ENCODE peak calls at places on chromosome 7, in nine cellular contexts. S is osteocyte; W is H1; F is dorsolateral prefrontal cortex; G is AG09309; M is OCI-LY7; H is neural progenitor cell; N is mesothelial cell of epicardium; B is activated CD8-positive, alpha-beta T cell treated with anti-CD3 and anti-CD28 coated beads for 36 hours. C is an unnamed sample.

GRCh38 chr7:4830176-4830575 is 31.7 kb downstream of the PAPOLB start:
- DNase-seq in S (no peak), W (peak), F (peak), G (no peak), M (peak), H (peak), N (peak), B (peak), C (peak)

GRCh38 chr7:155869784-155870076 is 57.5 kb upstream of the SHH start:
- DNase-seq in S (peak), W (no peak), F (no peak), G (no peak), M (no peak), H (no peak), N (no peak), B (no peak), C (no peak)

GRCh38 chr7:98283887-98284222 is 2.4 kb downstream of the BRI3 start:
- DNase-seq in S (no peak), W (no peak), F (no peak), G (no peak), M (no peak), H (no peak), N (no peak), B (no peak), C (no peak)

GRCh38 chr7:13988765-13989137 is 715 bp downstream of the ETV1 start:
- DNase-seq in S (no peak), W (no peak), F (no peak), G (no peak), M (no peak), H (peak), N (no peak), B (no peak), C (no peak)

GRCh38 chr7:46291601-46292150 is 370.6 kb upstream of the IGFBP3 start:
- DNase-seq in S (no peak), W (no peak), F (no peak), G (peak), M (no peak), H (no peak), N (no peak), B (no peak), C (no peak)

GRCh38 chr7:142460402-142461117 is 202.7 kb upstream of the PRSS58 start:
- DNase-seq in S (no peak), W (no peak), F (no peak), G (no peak), M (no peak), H (no peak), N (no peak), B (no peak), C (no peak)

GRCh38 chr7:151755131-151755787 is 121.7 kb downstream of the PRKAG2 start:
- DNase-seq in S (no peak), W (no peak), F (no peak), G (no peak), M (no peak), H (no peak), N (no peak), B (peak), C (no peak)

GRCh38 chr7:2820508-2820934 is 23.6 kb downstream of the GNA12 start:
- DNase-seq in S (no peak), W (no peak), F (no peak), G (peak), M (no peak), H (no peak), N (no peak), B (no peak), C (no peak)

GRCh38 chr7:2612445-2613112 is 19.2 kb upstream of the TTYH3 start:
- DNase-seq in S (no peak), W (peak), F (no peak), G (no peak), M (peak), H (no peak), N (no peak), B (no peak), C (no peak)

GRCh38 chr7:91046322-91047088 is 217.7 kb upstream of the FZD1 start:
- DNase-seq in S (no peak), W (no peak), F (no peak), G (no peak), M (no peak), H (no peak), N (no peak), B (no peak), C (no peak)

GRCh38 chr7:5532520-5533335 is 109.1 kb upstream of the TNRC18 start:
- DNase-seq in S (no peak), W (no peak), F (peak), G (no peak), M (peak), H (peak), N (no peak), B (peak), C (no peak)

GRCh38 chr7:44743750-44744149 is 4.9 kb upstream of the ZMIZ2 start:
- DNase-seq in S (no peak), W (no peak), F (no peak), G (no peak), M (no peak), H (no peak), N (no peak), B (no peak), C (no peak)

GRCh38 chr7:107079212-107079940 is 34.9 kb downstream of the PRKAR2B start:
- DNase-seq in S (no peak), W (no peak), F (no peak), G (no peak), M (no peak), H (no peak), N (no peak), B (no peak), C (no peak)

GRCh38 chr7:98100088-98100487 is 6.6 kb upstream of the LMTK2 start:
- DNase-seq in S (no peak), W (no peak), F (no peak), G (no peak), M (no peak), H (no peak), N (no peak), B (no peak), C (no peak)

GRCh38 chr7:23804707-23805106 is 94.7 kb downstream of the STK31 start:
- DNase-seq in S (no peak), W (no peak), F (no peak), G (no peak), M (no peak), H (no peak), N (no peak), B (no peak), C (no peak)

GRCh38 chr7:50146692-50147091 is 53.6 kb upstream of the ZPBP start:
- DNase-seq in S (no peak), W (no peak), F (no peak), G (no peak), M (peak), H (no peak), N (no peak), B (peak), C (no peak)

GRCh38 chr7:3217166-3217565 is 83.9 kb upstream of the SDK1 start:
- DNase-seq in S (peak), W (no peak), F (no peak), G (no peak), M (no peak), H (no peak), N (peak), B (no peak), C (no peak)

GRCh38 chr7:16271990-16272665 is 149.2 kb downstream of the CRPPA start:
- DNase-seq in S (no peak), W (no peak), F (no peak), G (no peak), M (no peak), H (no peak), N (no peak), B (no peak), C (no peak)

GRCh38 chr7:149714910-149715471 is 58.4 kb downstream of the ZNF467 start:
- DNase-seq in S (no peak), W (no peak), F (no peak), G (no peak), M (no peak), H (no peak), N (no peak), B (peak), C (no peak)

GRCh38 chr7:81111781-81112540 is 193.1 kb upstream of the SEMA3C start:
- DNase-seq in S (no peak), W (no peak), F (no peak), G (no peak), M (no peak), H (no peak), N (no peak), B (no peak), C (no peak)

GRCh38 chr7:24576171-24577052 is 3.2 kb downstream of the PALS2 start:
- DNase-seq in S (no peak), W (no peak), F (no peak), G (peak), M (peak), H (peak), N (no peak), B (peak), C (no peak)

GRCh38 chr7:7119668-7120208 is 62.6 kb upstream of the C1GALT1 start:
- DNase-seq in S (no peak), W (no peak), F (no peak), G (no peak), M (no peak), H (no peak), N (no peak), B (no peak), C (no peak)

GRCh38 chr7:116443646-116444045 is 55.9 kb upstream of the CAV2 start:
- DNase-seq in S (no peak), W (no peak), F (no peak), G (no peak), M (no peak), H (no peak), N (no peak), B (no peak), C (no peak)

GRCh38 chr7:28479507-28479947 is 67.2 kb downstream of the CREB5 start:
- DNase-seq in S (no peak), W (no peak), F (no peak), G (no peak), M (no peak), H (no peak), N (no peak), B (no peak), C (no peak)

GRCh38 chr7:34075976-34076375 is 170.6 kb downstream of the BMPER start:
- DNase-seq in S (no peak), W (no peak), F (no peak), G (no peak), M (no peak), H (no peak), N (no peak), B (no peak), C (no peak)

GRCh38 chr7:148590533-148590932 is at the start of gene C7orf33:
- DNase-seq in S (no peak), W (no peak), F (no peak), G (no peak), M (no peak), H (no peak), N (no peak), B (no peak), C (no peak)

GRCh38 chr7:31421607-31422006 is 81.1 kb upstream of the NEUROD6 start:
- DNase-seq in S (no peak), W (no peak), F (no peak), G (no peak), M (no peak), H (no peak), N (no peak), B (no peak), C (no peak)

GRCh38 chr7:50147952-50148351 is 54.9 kb upstream of the ZPBP start:
- DNase-seq in S (no peak), W (no peak), F (no peak), G (no peak), M (no peak), H (no peak), N (no peak), B (no peak), C (no peak)

GRCh38 chr7:97179454-97180104 is 62.1 kb downstream of the SDHAF3 start:
- DNase-seq in S (no peak), W (peak), F (no peak), G (peak), M (peak), H (peak), N (peak), B (peak), C (no peak)

GRCh38 chr7:33748793-33749192 is 156.5 kb upstream of the BMPER start:
- DNase-seq in S (no peak), W (no peak), F (no peak), G (no peak), M (no peak), H (no peak), N (no peak), B (no peak), C (no peak)

GRCh38 chr7:39271386-39271785 is 293.7 kb downstream of the POU6F2 start:
- DNase-seq in S (no peak), W (no peak), F (peak), G (no peak), M (no peak), H (peak), N (no peak), B (no peak), C (no peak)

GRCh38 chr7:155483868-155484325 is 26.0 kb downstream of the EN2 start:
- DNase-seq in S (no peak), W (no peak), F (no peak), G (no peak), M (no peak), H (no peak), N (no peak), B (no peak), C (no peak)

GRCh38 chr7:156827587-156828203 is 65.3 kb downstream of the LMBR1 start:
- DNase-seq in S (no peak), W (no peak), F (no peak), G (no peak), M (peak), H (peak), N (no peak), B (no peak), C (no peak)

GRCh38 chr7:30915751-30916150 is 4.1 kb downstream of the AQP1 start:
- DNase-seq in S (no peak), W (no peak), F (no peak), G (no peak), M (no peak), H (no peak), N (no peak), B (no peak), C (no peak)

GRCh38 chr7:71735961-71736556 is 604.1 kb downstream of the GALNT17 start:
- DNase-seq in S (peak), W (peak), F (peak), G (peak), M (peak), H (peak), N (peak), B (peak), C (no peak)

GRCh38 chr7:1401011-1401410 is 58.3 kb downstream of the MICALL2 start:
- DNase-seq in S (no peak), W (no peak), F (no peak), G (no peak), M (no peak), H (no peak), N (no peak), B (no peak), C (no peak)

GRCh38 chr7:128205068-128205467 is 36.0 kb upstream of the LEP start:
- DNase-seq in S (no peak), W (no peak), F (no peak), G (no peak), M (no peak), H (no peak), N (no peak), B (no peak), C (no peak)

GRCh38 chr7:127582361-127582760 is 3.0 kb downstream of the GCC1 start:
- DNase-seq in S (no peak), W (no peak), F (no peak), G (no peak), M (no peak), H (no peak), N (no peak), B (no peak), C (no peak)

GRCh38 chr7:142717453-142717852 is 31.8 kb upstream of the PRSS1 start:
- DNase-seq in S (no peak), W (no peak), F (no peak), G (no peak), M (peak), H (no peak), N (no peak), B (peak), C (peak)

DNA sequence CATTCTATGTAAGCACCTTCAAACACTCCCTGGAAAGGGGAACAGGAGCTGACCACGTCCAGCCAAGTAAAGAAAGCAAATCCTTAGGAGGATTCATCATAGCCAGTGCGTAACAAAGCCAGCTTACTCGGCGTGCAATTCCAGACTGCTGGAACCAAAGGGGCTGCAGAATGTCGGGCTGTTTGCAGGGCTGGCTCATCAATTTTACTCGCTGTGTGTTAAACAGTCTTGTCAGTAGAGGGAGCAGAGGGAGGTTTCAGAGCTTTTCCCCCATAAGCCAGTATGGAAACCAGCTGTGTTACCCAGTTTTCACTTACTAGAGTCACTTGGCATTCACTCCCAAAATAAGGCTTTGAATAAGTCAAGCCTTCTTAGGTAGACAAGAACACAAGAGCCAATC is 127.1 kb downstream of the KMT2E start:
- DNase-seq in S (no peak), W (peak), F (no peak), G (peak), M (peak), H (peak), N (no peak), B (no peak), C (no peak)
- TF ChIP-seq CTCF in S (peak), W (peak), F (peak), G (peak), M (peak), H (peak), N (no peak), B (no peak), C (peak)

DNA sequence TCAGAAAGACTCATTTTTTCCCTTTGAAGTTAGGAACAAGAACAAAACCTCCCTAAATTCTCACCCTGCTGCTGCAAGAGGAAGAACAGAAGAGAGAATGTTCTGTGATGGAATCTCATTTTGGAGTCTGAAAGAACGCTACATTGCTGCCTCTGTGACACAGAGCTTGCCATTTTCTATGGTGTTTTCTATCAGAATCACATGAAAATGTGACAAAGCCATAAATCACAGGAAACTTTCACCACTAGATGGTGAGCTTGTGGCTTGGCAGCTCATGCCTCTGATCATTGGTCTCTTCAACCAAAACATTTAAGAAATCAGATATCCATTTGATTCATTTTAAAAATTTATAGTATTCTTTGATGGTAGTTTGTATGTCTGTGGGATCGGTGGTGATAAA is 82.9 kb downstream of the CADPS2 start:
- DNase-seq in S (no peak), W (no peak), F (no peak), G (no peak), M (peak), H (peak), N (no peak), B (no peak), C (no peak)
- TF ChIP-seq CTCF in S (peak), W (peak), F (peak), G (peak), M (peak), H (peak), N (no peak), B (no peak), C (no peak)

GRCh38 chr7:101031082-101031481 is 11.2 kb downstream of the MUC17 start:
- DNase-seq in S (no peak), W (no peak), F (no peak), G (no peak), M (no peak), H (no peak), N (no peak), B (peak), C (no peak)
- TF ChIP-seq CTCF in S (no peak), W (peak), F (no peak), G (no peak), M (no peak), H (no peak), N (no peak), B (no peak), C (no peak)

GRCh38 chr7:92833766-92834605 is 2.4 kb downstream of the CDK6 start:
- DNase-seq in S (peak), W (no peak), F (peak), G (no peak), M (peak), H (peak), N (peak), B (peak), C (peak)
- TF ChIP-seq CTCF in S (no peak), W (no peak), F (peak), G (peak), M (no peak), H (peak), N (no peak), B (no peak), C (no peak)